ENCODE peak calls at places on chromosome 1, in ten cellular contexts. K, N, Z, M, R, W, J, O, P and T are unnamed samples.

GRCh38 chr1:3906672-3907020 is 6.6 kb upstream of the C1orf174 start:
- DNase-seq in K (no peak), W (no peak), J (no peak), P (no peak), N (peak; percentile 30), O (no peak), M (no peak), Z (no peak), R (no peak), T (no peak)

GRCh38 chr1:32702599-32703478 is at the start of gene SYNC:
- DNase-seq in P (peak; percentile 91), K (peak; percentile 50), R (peak; percentile 94), Z (peak; percentile 40), N (peak; percentile 77), J (no peak), M (peak; percentile 68), W (peak; percentile 53), O (no peak), T (peak; percentile 60)

GRCh38 chr1:115408489-115409002 is 70.5 kb upstream of the NGF start:
- DNase-seq in R (no peak), Z (no peak), P (no peak), N (no peak), O (no peak), M (no peak), W (no peak), J (peak; percentile 37), K (no peak), T (no peak)

GRCh38 chr1:28867850-28868249 is 46.5 kb upstream of the EPB41 start:
- DNase-seq in M (no peak), N (no peak), Z (no peak), W (no peak), O (no peak), K (no peak), R (no peak), J (no peak), P (peak; percentile 0), T (no peak)

GRCh38 chr1:159132271-159132881 is 39.0 kb upstream of the CADM3 start:
- DNase-seq in J (no peak), N (peak; percentile 70), M (peak; percentile 76), O (peak; percentile 65), W (no peak), K (peak; percentile 53), R (peak; percentile 64), Z (peak; percentile 55), P (peak; percentile 85), T (peak; percentile 51)

GRCh38 chr1:204149635-204150565 is 1.9 kb downstream of the ETNK2 start:
- DNase-seq in J (no peak), N (no peak), R (no peak), M (no peak), P (no peak), O (no peak), Z (no peak), K (no peak), W (peak; percentile 30), T (peak; percentile 34)

GRCh38 chr1:40818264-40818961 is 34.8 kb downstream of the KCNQ4 start:
- DNase-seq in J (no peak), N (peak; percentile 72), R (peak; percentile 70), W (peak; percentile 24), M (peak; percentile 66), K (no peak), P (peak; percentile 91), O (peak; percentile 71), Z (no peak), T (peak; percentile 66)

GRCh38 chr1:214632091-214632490 is 29.1 kb downstream of the CENPF start:
- DNase-seq in N (no peak), M (no peak), W (no peak), O (no peak), Z (no peak), P (no peak), K (no peak), J (no peak), R (no peak), T (no peak)

GRCh38 chr1:180092931-180093650 is 61.6 kb upstream of the QSOX1 start:
- DNase-seq in R (no peak), P (no peak), Z (peak; percentile 2), W (no peak), K (no peak), M (no peak), O (no peak), J (no peak), N (no peak), T (no peak)

GRCh38 chr1:180094705-180095280 is 59.9 kb upstream of the QSOX1 start:
- DNase-seq in N (no peak), P (no peak), J (no peak), W (no peak), R (no peak), Z (no peak), K (no peak), M (no peak), O (no peak), T (no peak)

GRCh38 chr1:180097319-180097605 is 57.4 kb upstream of the QSOX1 start:
- DNase-seq in R (no peak), M (no peak), Z (no peak), J (no peak), K (no peak), P (no peak), W (no peak), O (no peak), N (no peak), T (no peak)

GRCh38 chr1:180098242-180098995 is 56.2 kb upstream of the QSOX1 start:
- DNase-seq in O (no peak), W (no peak), K (peak; percentile 14), J (no peak), M (peak; percentile 54), N (no peak), R (no peak), Z (peak; percentile 53), P (no peak), T (no peak)

GRCh38 chr1:180096584-180097318 is 57.9 kb upstream of the QSOX1 start:
- DNase-seq in Z (no peak), O (no peak), R (no peak), W (no peak), P (no peak), K (no peak), M (no peak), N (no peak), J (no peak), T (no peak)
- H3K36me3 ChIP-seq in Z (peaks cover 4% of the 10 kb centered on the region), O (peaks cover 9% of the 10 kb centered on the region), R (peaks cover 6% of the 10 kb centered on the region), W (peaks cover 95% of the 10 kb centered on the region), P (peaks cover 90% of the 10 kb centered on the region), K (peaks cover 49% of the 10 kb centered on the region), M (no peaks in the 10 kb centered on the region), N (peaks cover 8% of the 10 kb centered on the region), J (peaks cover 91% of the 10 kb centered on the region), T (peaks cover 84% of the 10 kb centered on the region)

DNA sequence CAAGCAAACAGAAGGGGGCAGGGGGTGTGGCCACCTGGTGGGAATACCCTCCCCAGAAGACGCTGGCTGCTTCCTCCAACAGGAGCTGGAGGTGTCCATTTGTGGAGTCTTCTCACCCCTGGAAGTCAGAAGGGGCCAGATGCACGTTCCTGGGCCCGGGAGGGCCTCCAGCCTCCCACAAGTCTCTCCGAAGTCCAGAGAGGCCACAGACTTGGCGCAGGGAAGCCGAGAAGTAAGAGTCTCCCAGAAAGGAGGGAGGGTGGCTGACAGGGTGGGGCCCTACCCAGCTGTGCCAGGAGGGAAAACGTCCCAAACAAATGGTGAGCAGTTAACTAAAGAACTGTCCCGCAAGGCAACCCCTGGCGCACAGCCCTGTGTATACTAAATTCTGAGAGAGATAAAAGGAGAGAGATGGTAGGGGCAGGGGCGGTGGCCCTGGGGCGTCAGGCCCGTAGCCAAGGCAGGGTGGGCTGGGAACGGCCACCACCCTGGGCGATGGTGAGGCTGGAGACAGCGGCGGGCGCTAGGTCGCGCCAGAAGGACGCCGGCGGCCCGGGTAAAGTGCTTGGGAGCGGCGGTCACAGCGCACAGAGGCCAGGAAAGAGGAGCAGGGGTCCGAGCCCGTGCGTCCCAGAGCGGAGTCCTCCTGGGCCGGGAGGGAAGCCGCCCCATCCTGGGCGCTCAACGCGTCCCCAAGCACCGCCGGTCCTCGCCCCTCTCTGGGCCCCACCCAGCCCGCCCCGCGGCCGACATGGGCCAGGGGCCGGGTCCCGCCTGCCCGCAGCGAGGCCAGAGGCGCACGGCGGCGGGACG is 1.2 kb downstream of the CHD5 start:
- DNase-seq in Z (no peak), O (no peak), J (no peak), K (no peak), R (no peak), M (no peak), N (no peak), P (no peak), W (no peak), T (no peak)
- H3K4me3 ChIP-seq in Z (no peak overlapping the region), O (no peak overlapping the region), J (peak overlapping the region; percentile 51), K (no peak overlapping the region), R (peak overlapping the region; percentile 38), M (no peak overlapping the region), N (peak overlapping the region; percentile 23), P (no peak overlapping the region), W (no peak overlapping the region), T (peak overlapping the region; percentile 27)

GRCh38 chr1:20644416-20644815 is 11.2 kb downstream of the PINK1 start:
- DNase-seq in R (no peak), K (no peak), M (no peak), Z (no peak), P (no peak), O (no peak), J (no peak), N (no peak), W (no peak), T (no peak)
- H3K36me3 ChIP-seq in R (peaks cover 7% of the 10 kb centered on the region), K (no peaks in the 10 kb centered on the region), M (no peaks in the 10 kb centered on the region), Z (peaks cover 46% of the 10 kb centered on the region), P (peaks cover 96% of the 10 kb centered on the region), O (peaks cover 54% of the 10 kb centered on the region), J (peaks cover 99% of the 10 kb centered on the region), N (no peaks in the 10 kb centered on the region), W (peaks cover 100% of the 10 kb centered on the region), T (peaks cover 99% of the 10 kb centered on the region)

GRCh38 chr1:246577082-246577719 is 10.9 kb downstream of the CNST start:
- DNase-seq in W (no peak), K (no peak), N (no peak), P (no peak), J (no peak), Z (no peak), M (no peak), R (no peak), O (no peak), T (no peak)

GRCh38 chr1:246577720-246578106 is 11.5 kb downstream of the CNST start:
- DNase-seq in R (no peak), W (no peak), O (no peak), J (no peak), P (no peak), K (no peak), N (no peak), M (no peak), Z (no peak), T (no peak)

GRCh38 chr1:246580497-246581047 is 14.3 kb downstream of the CNST start:
- DNase-seq in P (no peak), M (no peak), K (no peak), J (no peak), O (no peak), N (no peak), Z (no peak), R (no peak), W (no peak), T (no peak)

GRCh38 chr1:246582301-246583055 is 16.2 kb downstream of the CNST start:
- DNase-seq in Z (no peak), K (no peak), J (no peak), W (no peak), R (no peak), M (peak; percentile 35), P (no peak), N (no peak), O (peak; percentile 36), T (no peak)

DNA sequence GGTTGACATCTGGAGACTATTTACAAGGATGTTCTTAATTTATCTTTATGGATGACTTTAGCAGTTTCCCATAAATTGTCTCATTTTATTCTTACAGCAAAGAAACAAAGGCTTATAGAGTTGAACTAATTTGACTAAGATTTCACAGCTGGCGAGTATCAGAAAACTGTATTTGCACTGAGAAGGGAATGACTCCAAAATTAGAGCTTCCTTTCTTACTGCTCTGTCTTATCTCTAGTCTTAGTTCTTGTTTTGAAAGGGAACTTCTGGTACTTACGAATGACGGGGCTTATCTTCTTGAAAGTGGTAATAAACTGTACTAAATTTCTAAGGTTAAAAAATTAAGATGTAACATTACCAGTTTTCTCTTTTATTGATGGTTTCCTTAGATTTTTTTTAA is 13.6 kb downstream of the CNST start:
- DNase-seq in W (no peak), R (no peak), Z (no peak), K (no peak), N (no peak), J (no peak), O (no peak), P (no peak), M (no peak), T (no peak)
- H3K4me3 ChIP-seq in W (no peak overlapping the region), R (no peak overlapping the region), Z (no peak overlapping the region), K (no peak overlapping the region), N (no peak overlapping the region), J (no peak overlapping the region), O (no peak overlapping the region), P (no peak overlapping the region), M (no peak overlapping the region), T (no peak overlapping the region)